ENCODE peak calls at places on chromosomes 4 and X, in nine cellular contexts. A is vagina, V is PC-9, F is heart left ventricle, K is ovary, J is SK-N-MC, D is spleen, T is fibroblast of lung, I is IMR-90. N is an unnamed sample. For H3K36me3, the result is how much of the 10 kb centered on the place peaks cover.

GRCh38 chr4:189046642-189047041 is 894.0 kb upstream of the FRG1 start:
- DNase-seq in K (no peak), A (no peak), V (no peak), J (no peak), I (peak), D (no peak), T (peak), F (no peak), N (no peak)

GRCh38 chr4:144313370-144313769 is 172.9 kb upstream of the GYPA start:
- DNase-seq in F (no peak), I (no peak), A (no peak), V (peak), T (no peak), K (no peak), D (no peak), J (no peak), N (no peak)

GRCh38 chr4:187380181-187380581 is 615.4 kb upstream of the ZFP42 start:
- DNase-seq in F (no peak), K (no peak), A (no peak), T (peak), V (peak), I (peak), J (no peak), D (no peak), N (no peak)

GRCh38 chrX:68717663-68718442 is 70.4 kb downstream of the STARD8 start:
- DNase-seq in D (peak), T (no peak), K (no peak), F (no peak), I (no peak), J (no peak), A (no peak), V (no peak), N (no peak)

GRCh38 chrX:69314436-69315348 is 149.4 kb upstream of the PJA1 start:
- DNase-seq in K (no peak), V (no peak), I (no peak), A (peak), J (no peak), D (peak), T (no peak), F (peak), N (no peak)

GRCh38 chrX:8042304-8042703 is 115.1 kb upstream of the PNPLA4 start:
- DNase-seq in T (no peak), V (no peak), K (no peak), A (no peak), F (no peak), J (no peak), I (no peak), D (no peak), N (no peak)

GRCh38 chr4:80538276-80538926 is 202.9 kb downstream of the CFAP299 start:
- DNase-seq in D (no peak), V (no peak), I (peak), F (no peak), J (no peak), T (peak), K (no peak), A (no peak), N (no peak)

GRCh38 chr4:68175562-68176155 is 46.0 kb upstream of the TMPRSS11F start:
- DNase-seq in F (no peak), T (peak), D (no peak), A (no peak), I (peak), V (peak), K (no peak), J (peak), N (no peak)

GRCh38 chr4:22678851-22679517 is 13.8 kb upstream of the GBA3 start:
- DNase-seq in I (no peak), T (no peak), D (no peak), A (no peak), F (no peak), K (no peak), J (no peak), V (no peak), N (no peak)

GRCh38 chr4:134773497-134774000 is 572.0 kb upstream of the PABPC4L start:
- DNase-seq in A (no peak), I (no peak), J (no peak), D (no peak), T (no peak), K (no peak), V (no peak), F (no peak), N (no peak)

GRCh38 chr4:6668391-6668790 is 25.3 kb upstream of the S100P start:
- DNase-seq in I (peak), A (no peak), D (peak), K (no peak), J (no peak), T (no peak), V (peak), F (no peak), N (peak)

GRCh38 chrX:54494166-54494969 is 1.7 kb downstream of the FGD1 start:
- DNase-seq in V (no peak), D (no peak), T (peak), K (no peak), J (no peak), I (no peak), F (no peak), A (no peak), N (no peak)

GRCh38 chrX:72381439-72382198 is 75.9 kb upstream of the CITED1 start:
- DNase-seq in J (no peak), I (no peak), A (no peak), V (no peak), T (peak), D (no peak), F (no peak), K (no peak), N (no peak)

GRCh38 chr4:156961241-156962068 is 10.1 kb downstream of the PDGFC start:
- DNase-seq in V (no peak), F (no peak), A (no peak), D (no peak), I (no peak), T (no peak), J (no peak), K (no peak), N (no peak)

GRCh38 chr4:82623284-82623683 is 61.5 kb upstream of the TMEM150C start:
- DNase-seq in T (no peak), D (no peak), I (no peak), V (no peak), J (no peak), K (no peak), F (no peak), A (no peak), N (no peak)

DNA sequence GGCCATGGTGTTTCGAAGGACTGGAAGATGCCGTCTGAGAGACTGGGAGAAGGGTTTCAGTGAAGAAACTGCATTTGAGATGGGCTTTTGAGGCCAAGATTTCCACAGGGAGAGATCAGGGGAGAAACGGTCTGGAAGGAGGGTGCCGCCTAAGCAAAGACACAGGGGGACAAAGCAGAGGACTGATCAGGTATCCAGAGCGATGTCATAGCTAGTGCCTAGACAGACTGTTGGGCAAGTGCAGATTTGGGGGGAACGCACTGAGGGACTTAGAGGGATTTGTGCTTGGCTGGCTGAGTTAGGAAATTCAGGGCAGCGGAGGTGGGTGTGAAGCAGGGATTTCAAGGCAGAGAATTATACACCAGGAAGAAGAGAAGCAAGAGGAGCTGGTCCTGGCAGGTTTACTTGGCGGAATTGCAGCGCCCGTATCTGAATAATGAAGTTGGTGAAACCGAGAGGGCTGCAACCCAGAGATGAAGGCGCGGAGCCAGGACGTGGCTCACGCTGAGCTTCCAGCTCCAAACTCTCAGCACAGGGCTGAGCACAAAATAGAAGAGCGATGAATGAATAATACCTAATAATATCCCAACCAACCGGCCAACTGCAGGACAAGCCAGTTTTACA is 106.9 kb downstream of the MAML3 start:
- DNase-seq in D (no peak), A (no peak), V (peak), I (no peak), F (peak), J (no peak), K (no peak), T (no peak), N (no peak)
- H3K4me3 ChIP-seq in D (no peak), A (no peak), V (peak), I (no peak), F (peak), J (no peak), K (no peak), T (no peak), N (no peak)

GRCh38 chr4:128861856-128862518 is 52.5 kb downstream of the JADE1 start:
- DNase-seq in D (peak), A (no peak), K (no peak), F (no peak), J (no peak), T (no peak), I (no peak), V (no peak), N (no peak)

GRCh38 chr4:128865132-128865531 is 55.6 kb downstream of the JADE1 start:
- DNase-seq in K (no peak), A (no peak), V (no peak), T (no peak), D (no peak), F (no peak), J (no peak), I (no peak), N (no peak)

GRCh38 chr4:128862608-128863313 is 53.3 kb downstream of the JADE1 start:
- DNase-seq in K (no peak), D (peak), A (no peak), V (no peak), I (peak), J (no peak), F (no peak), T (no peak), N (no peak)

GRCh38 chr4:128866281-128866680 is 56.8 kb downstream of the JADE1 start:
- DNase-seq in A (no peak), V (no peak), K (no peak), I (no peak), D (no peak), J (no peak), T (no peak), F (no peak), N (no peak)

GRCh38 chr4:128863314-128864075 is 54.0 kb downstream of the JADE1 start:
- DNase-seq in J (peak), F (peak), V (peak), K (peak), I (peak), A (no peak), T (peak), D (peak), N (peak)
- H3K36me3 ChIP-seq in J (under half), F (half or more), V (under half), K (under half), I (under half), A (under half), T (under half), D (under half), N (half or more)

DNA sequence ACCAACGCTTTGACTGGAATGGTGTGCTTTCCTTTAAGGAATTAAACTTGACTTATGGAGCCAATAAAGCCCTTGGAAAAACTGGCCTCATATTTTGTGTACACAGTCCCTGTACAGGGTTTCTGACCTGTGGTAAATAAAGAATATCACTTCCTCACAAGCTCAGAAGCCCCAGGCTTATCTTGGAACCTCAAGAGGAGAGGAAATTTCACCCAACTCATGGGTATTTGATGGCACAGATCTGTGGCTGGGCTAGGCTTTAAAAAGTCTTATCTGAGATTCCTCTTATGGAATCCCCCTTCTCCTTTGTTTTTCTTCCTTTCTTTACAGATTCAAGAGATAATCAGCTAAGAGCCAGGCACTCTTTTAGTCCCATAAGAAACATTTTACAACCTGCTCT is 89.3 kb upstream of the USP38 start:
- DNase-seq in F (no peak), A (no peak), D (no peak), I (no peak), K (no peak), J (no peak), T (no peak), V (no peak), N (no peak)
- H3K4me3 ChIP-seq in F (no peak), A (no peak), D (no peak), I (no peak), K (no peak), J (no peak), T (no peak), V (no peak), N (no peak)

DNA sequence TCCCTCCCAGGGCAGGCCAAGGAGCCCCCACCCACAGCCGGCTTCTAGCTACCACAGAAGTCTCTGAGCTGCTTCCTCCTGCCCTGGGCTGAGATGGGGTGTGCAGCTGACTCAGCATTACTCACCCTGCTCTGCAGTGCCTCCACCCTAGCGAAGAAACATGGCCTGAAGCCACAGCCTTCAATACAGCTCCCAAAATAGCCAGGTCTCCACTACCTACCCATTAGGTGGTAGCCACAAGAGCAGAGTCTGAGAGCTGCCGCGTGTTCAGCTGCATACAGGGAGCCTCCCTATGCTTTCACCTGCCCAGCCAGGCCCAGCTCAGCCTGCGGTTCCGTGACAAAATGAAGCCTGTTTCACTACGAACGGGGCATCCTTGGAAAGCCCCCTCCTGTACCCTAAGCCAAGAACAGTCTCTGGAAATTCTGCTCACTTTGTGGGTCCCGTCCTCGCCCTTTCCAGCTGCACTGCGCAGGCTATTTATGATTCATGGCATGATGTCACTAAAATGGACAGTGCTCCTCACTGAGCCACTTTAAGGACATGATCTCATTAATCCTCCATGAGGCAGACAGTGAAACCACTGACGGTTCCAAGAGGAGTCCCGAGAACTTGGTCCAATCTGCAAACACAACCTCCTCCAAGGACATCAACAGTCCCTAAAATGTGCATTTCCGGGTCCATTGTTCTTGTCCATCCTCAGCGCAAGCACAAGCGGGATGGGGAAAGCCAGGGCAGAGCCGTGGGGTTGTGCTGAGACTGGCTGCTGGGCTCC is 20.2 kb downstream of the WDR1 start:
- DNase-seq in A (no peak), I (peak), F (peak), T (peak), D (peak), V (peak), J (no peak), K (peak), N (peak)
- H3K36me3 ChIP-seq in A (under half), I (half or more), F (half or more), T (half or more), D (half or more), V (under half), J (under half), K (under half), N (half or more)

GRCh38 chr4:113141901-113142346 is 92.5 kb downstream of the ANK2 start:
- DNase-seq in T (peak), F (no peak), A (no peak), I (peak), D (no peak), J (no peak), K (no peak), V (peak), N (no peak)
- H3K4me3 ChIP-seq in T (no peak), F (no peak), A (no peak), I (no peak), D (no peak), J (no peak), K (no peak), V (no peak), N (no peak)

GRCh38 chr4:14338206-14338605 is 664.1 kb upstream of the CPEB2 start:
- DNase-seq in J (no peak), T (peak), A (no peak), D (no peak), K (no peak), V (no peak), F (no peak), I (peak), N (no peak)

GRCh38 chr4:14336656-14337055 is 665.6 kb upstream of the CPEB2 start:
- DNase-seq in F (no peak), D (no peak), J (no peak), V (no peak), I (no peak), A (no peak), K (no peak), T (no peak), N (no peak)

GRCh38 chr4:14339715-14340114 is 662.6 kb upstream of the CPEB2 start:
- DNase-seq in I (no peak), V (no peak), K (no peak), T (no peak), J (no peak), D (no peak), F (no peak), A (no peak), N (no peak)

GRCh38 chr4:14335872-14336271 is 666.4 kb upstream of the CPEB2 start:
- DNase-seq in V (no peak), J (no peak), I (no peak), D (no peak), T (no peak), K (no peak), F (no peak), A (no peak), N (no peak)

DNA sequence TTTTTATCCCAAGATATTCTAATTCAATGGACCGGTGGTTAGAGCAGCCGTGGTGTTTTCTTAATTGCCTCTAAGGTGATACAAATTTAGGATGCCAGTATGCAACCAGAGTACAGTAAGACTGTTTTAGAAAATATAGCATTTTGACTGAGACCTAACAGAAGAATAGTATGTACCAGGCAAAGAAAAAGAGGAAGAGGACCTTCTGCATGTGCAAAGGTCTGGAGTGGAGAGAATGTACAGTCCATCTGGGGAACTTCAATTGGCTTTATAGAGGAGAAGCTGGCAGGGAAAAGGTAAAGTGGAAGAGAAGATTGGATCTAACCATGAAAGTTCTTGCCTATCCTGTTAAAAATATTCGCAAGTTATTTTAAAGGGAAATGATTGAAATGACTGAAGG is 663.4 kb upstream of the CPEB2 start:
- DNase-seq in D (no peak), J (no peak), V (no peak), K (no peak), A (no peak), I (no peak), F (no peak), T (no peak), N (no peak)
- H3K36me3 ChIP-seq in D (under half), J (under half), V (under half), K (under half), A (under half), I (under half), F (under half), T (under half), N (under half)

GRCh38 chr4:122674371-122674770 is 53.5 kb upstream of the IL21 start:
- DNase-seq in I (no peak), J (no peak), K (no peak), F (no peak), D (no peak), V (no peak), A (no peak), T (no peak), N (peak)
- H3K4me3 ChIP-seq in I (no peak), J (no peak), K (no peak), F (no peak), D (no peak), V (no peak), A (no peak), T (no peak), N (no peak)

GRCh38 chr4:86771141-86771540 is 78.0 kb downstream of the SLC10A6 start:
- DNase-seq in A (no peak), F (no peak), I (no peak), T (no peak), V (no peak), K (no peak), J (no peak), D (no peak), N (no peak)
- H3K36me3 ChIP-seq in A (under half), F (half or more), I (under half), T (under half), V (under half), K (under half), J (half or more), D (under half), N (under half)

GRCh38 chr4:173503330-173504180 is 26.5 kb downstream of the HAND2 start:
- DNase-seq in D (no peak), J (no peak), A (no peak), V (no peak), F (no peak), K (no peak), I (no peak), T (no peak), N (no peak)

GRCh38 chr4:173501592-173502150 is 28.4 kb downstream of the HAND2 start:
- DNase-seq in D (no peak), F (no peak), V (no peak), T (no peak), A (no peak), I (no peak), K (no peak), J (no peak), N (no peak)

GRCh38 chr4:173499568-173500535 is 30.2 kb downstream of the HAND2 start:
- DNase-seq in I (no peak), K (no peak), T (no peak), J (no peak), A (no peak), F (no peak), D (no peak), V (no peak), N (no peak)

GRCh38 chr4:173498771-173499170 is 31.3 kb downstream of the HAND2 start:
- DNase-seq in A (no peak), K (no peak), D (no peak), J (no peak), I (no peak), F (no peak), T (no peak), V (no peak), N (no peak)

GRCh38 chr4:173500841-173501591 is 29.0 kb downstream of the HAND2 start:
- DNase-seq in A (no peak), D (no peak), K (no peak), V (no peak), F (no peak), J (no peak), T (no peak), I (no peak), N (no peak)
- H3K4me3 ChIP-seq in A (peak), D (peak), K (peak), V (no peak), F (peak), J (no peak), T (no peak), I (no peak), N (no peak)

DNA sequence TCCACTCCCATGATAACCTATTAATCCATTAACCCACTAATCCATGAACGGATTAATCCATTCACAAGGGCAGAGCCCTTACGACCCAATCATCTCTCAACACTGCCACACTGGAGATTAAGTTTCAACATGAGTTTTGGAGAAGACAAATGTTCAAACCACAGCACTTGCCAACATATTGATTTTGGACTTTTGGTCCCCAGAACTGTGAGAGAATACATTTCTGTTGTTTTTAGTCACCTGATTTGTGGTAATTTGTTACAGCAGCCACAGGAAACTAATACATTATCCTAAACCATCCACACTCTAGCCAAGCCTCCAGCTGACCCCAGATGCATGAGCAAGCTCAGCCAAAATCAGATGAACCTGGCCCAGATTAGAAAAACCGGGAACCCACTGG is 22.4 kb downstream of the SEC24D start:
- DNase-seq in F (no peak), I (no peak), T (no peak), K (no peak), D (no peak), J (no peak), A (no peak), V (no peak), N (no peak)
- H3K36me3 ChIP-seq in F (half or more), I (half or more), T (under half), K (under half), D (under half), J (half or more), A (under half), V (under half), N (half or more)